ENCODE peak calls at places on chromosomes 11 and 22, in ten cellular contexts. One of them, this sample, is unnamed.

GRCh38 chr11:70142171-70142875 is 60.8 kb upstream of the FADD start:
- DNase-seq in HT1080: peak; percentile 34
- DNase-seq in stimulated activated CD8-positive, alpha-beta memory T cell treated with anti-CD3 and anti-CD28 coated beads, Interleukin-4, amount 100 ng/mL, for 1 hour: no peak
- DNase-seq in fibroblast of villous mesenchyme: no peak
- DNase-seq in effector CD4-positive, alpha-beta T cell: no peak
- DNase-seq in NCI-H774: no peak
- DNase-seq in central memory CD4-positive, alpha-beta T cell: no peak
- DNase-seq in stimulated activated CD4-positive, alpha-beta T cell treated with anti-CD3 and anti-CD28 coated beads, Interleukin-15, amount 100 ng/mL, for 1 hour: no peak
- DNase-seq in activated naive CD4-positive, alpha-beta T cell: no peak
- DNase-seq in NCI-H1436: peak; percentile 36
- DNase-seq in this sample: no peak

GRCh38 chr11:77580712-77581337 is 8.9 kb upstream of the AQP11 start:
- DNase-seq in stimulated activated CD8-positive, alpha-beta memory T cell treated with anti-CD3 and anti-CD28 coated beads, Interleukin-4, amount 100 ng/mL, for 1 hour: no peak
- DNase-seq in NCI-H1436: peak; percentile 7
- DNase-seq in stimulated activated CD4-positive, alpha-beta T cell treated with anti-CD3 and anti-CD28 coated beads, Interleukin-15, amount 100 ng/mL, for 1 hour: no peak
- DNase-seq in central memory CD4-positive, alpha-beta T cell: no peak
- DNase-seq in activated naive CD4-positive, alpha-beta T cell: no peak
- DNase-seq in fibroblast of villous mesenchyme: peak; percentile 23
- DNase-seq in HT1080: no peak
- DNase-seq in effector CD4-positive, alpha-beta T cell: no peak
- DNase-seq in NCI-H774: no peak
- DNase-seq in this sample: no peak

GRCh38 chr11:71472941-71473792 is 20.2 kb downstream of the NADSYN1 start:
- DNase-seq in activated naive CD4-positive, alpha-beta T cell: no peak
- DNase-seq in stimulated activated CD4-positive, alpha-beta T cell treated with anti-CD3 and anti-CD28 coated beads, Interleukin-15, amount 100 ng/mL, for 1 hour: no peak
- DNase-seq in NCI-H774: no peak
- DNase-seq in NCI-H1436: no peak
- DNase-seq in effector CD4-positive, alpha-beta T cell: no peak
- DNase-seq in central memory CD4-positive, alpha-beta T cell: no peak
- DNase-seq in HT1080: no peak
- DNase-seq in fibroblast of villous mesenchyme: no peak
- DNase-seq in stimulated activated CD8-positive, alpha-beta memory T cell treated with anti-CD3 and anti-CD28 coated beads, Interleukin-4, amount 100 ng/mL, for 1 hour: no peak
- DNase-seq in this sample: no peak

GRCh38 chr11:2128512-2129322 is 10.5 kb downstream of the IGF2 start:
- DNase-seq in stimulated activated CD4-positive, alpha-beta T cell treated with anti-CD3 and anti-CD28 coated beads, Interleukin-15, amount 100 ng/mL, for 1 hour: no peak
- DNase-seq in NCI-H1436: no peak
- DNase-seq in effector CD4-positive, alpha-beta T cell: no peak
- DNase-seq in stimulated activated CD8-positive, alpha-beta memory T cell treated with anti-CD3 and anti-CD28 coated beads, Interleukin-4, amount 100 ng/mL, for 1 hour: no peak
- DNase-seq in HT1080: no peak
- DNase-seq in fibroblast of villous mesenchyme: no peak
- DNase-seq in activated naive CD4-positive, alpha-beta T cell: no peak
- DNase-seq in central memory CD4-positive, alpha-beta T cell: no peak
- DNase-seq in NCI-H774: no peak
- DNase-seq in this sample: no peak

GRCh38 chr22:21660904-21661303 is 4.9 kb upstream of the PPIL2 start:
- DNase-seq in central memory CD4-positive, alpha-beta T cell: no peak
- DNase-seq in HT1080: no peak
- DNase-seq in NCI-H774: no peak
- DNase-seq in fibroblast of villous mesenchyme: no peak
- DNase-seq in activated naive CD4-positive, alpha-beta T cell: no peak
- DNase-seq in NCI-H1436: no peak
- DNase-seq in effector CD4-positive, alpha-beta T cell: no peak
- DNase-seq in stimulated activated CD4-positive, alpha-beta T cell treated with anti-CD3 and anti-CD28 coated beads, Interleukin-15, amount 100 ng/mL, for 1 hour: no peak
- DNase-seq in stimulated activated CD8-positive, alpha-beta memory T cell treated with anti-CD3 and anti-CD28 coated beads, Interleukin-4, amount 100 ng/mL, for 1 hour: no peak
- DNase-seq in this sample: no peak

GRCh38 chr11:35099278-35100018 is 39.5 kb upstream of the CD44 start:
- DNase-seq in stimulated activated CD8-positive, alpha-beta memory T cell treated with anti-CD3 and anti-CD28 coated beads, Interleukin-4, amount 100 ng/mL, for 1 hour: no peak
- DNase-seq in effector CD4-positive, alpha-beta T cell: no peak
- DNase-seq in central memory CD4-positive, alpha-beta T cell: no peak
- DNase-seq in stimulated activated CD4-positive, alpha-beta T cell treated with anti-CD3 and anti-CD28 coated beads, Interleukin-15, amount 100 ng/mL, for 1 hour: no peak
- DNase-seq in fibroblast of villous mesenchyme: peak; percentile 87
- DNase-seq in activated naive CD4-positive, alpha-beta T cell: no peak
- DNase-seq in NCI-H774: no peak
- DNase-seq in HT1080: no peak
- DNase-seq in NCI-H1436: no peak
- DNase-seq in this sample: no peak

GRCh38 chr11:119322360-119322739 is 5.4 kb upstream of the MCAM start:
- DNase-seq in central memory CD4-positive, alpha-beta T cell: no peak
- DNase-seq in stimulated activated CD4-positive, alpha-beta T cell treated with anti-CD3 and anti-CD28 coated beads, Interleukin-15, amount 100 ng/mL, for 1 hour: no peak
- DNase-seq in fibroblast of villous mesenchyme: peak; percentile 34
- DNase-seq in stimulated activated CD8-positive, alpha-beta memory T cell treated with anti-CD3 and anti-CD28 coated beads, Interleukin-4, amount 100 ng/mL, for 1 hour: no peak
- DNase-seq in NCI-H1436: no peak
- DNase-seq in activated naive CD4-positive, alpha-beta T cell: no peak
- DNase-seq in effector CD4-positive, alpha-beta T cell: no peak
- DNase-seq in NCI-H774: no peak
- DNase-seq in HT1080: no peak
- DNase-seq in this sample: no peak

GRCh38 chr11:17506314-17506713 is 29.7 kb upstream of the ABCC8 start:
- DNase-seq in stimulated activated CD8-positive, alpha-beta memory T cell treated with anti-CD3 and anti-CD28 coated beads, Interleukin-4, amount 100 ng/mL, for 1 hour: no peak
- DNase-seq in central memory CD4-positive, alpha-beta T cell: no peak
- DNase-seq in stimulated activated CD4-positive, alpha-beta T cell treated with anti-CD3 and anti-CD28 coated beads, Interleukin-15, amount 100 ng/mL, for 1 hour: no peak
- DNase-seq in HT1080: no peak
- DNase-seq in effector CD4-positive, alpha-beta T cell: no peak
- DNase-seq in NCI-H1436: no peak
- DNase-seq in NCI-H774: no peak
- DNase-seq in fibroblast of villous mesenchyme: no peak
- DNase-seq in activated naive CD4-positive, alpha-beta T cell: no peak
- DNase-seq in this sample: no peak

GRCh38 chr22:23542933-23543332 is 37.2 kb downstream of the IGLL1 start:
- DNase-seq in central memory CD4-positive, alpha-beta T cell: no peak
- DNase-seq in activated naive CD4-positive, alpha-beta T cell: no peak
- DNase-seq in fibroblast of villous mesenchyme: peak; percentile 48
- DNase-seq in stimulated activated CD8-positive, alpha-beta memory T cell treated with anti-CD3 and anti-CD28 coated beads, Interleukin-4, amount 100 ng/mL, for 1 hour: no peak
- DNase-seq in HT1080: no peak
- DNase-seq in NCI-H1436: no peak
- DNase-seq in NCI-H774: no peak
- DNase-seq in stimulated activated CD4-positive, alpha-beta T cell treated with anti-CD3 and anti-CD28 coated beads, Interleukin-15, amount 100 ng/mL, for 1 hour: no peak
- DNase-seq in effector CD4-positive, alpha-beta T cell: no peak
- DNase-seq in this sample: no peak

GRCh38 chr11:57779275-57779674 is 17.7 kb downstream of the CTNND1 start:
- DNase-seq in central memory CD4-positive, alpha-beta T cell: no peak
- DNase-seq in NCI-H774: no peak
- DNase-seq in effector CD4-positive, alpha-beta T cell: no peak
- DNase-seq in fibroblast of villous mesenchyme: peak; percentile 59
- DNase-seq in NCI-H1436: no peak
- DNase-seq in activated naive CD4-positive, alpha-beta T cell: no peak
- DNase-seq in HT1080: peak; percentile 50
- DNase-seq in stimulated activated CD8-positive, alpha-beta memory T cell treated with anti-CD3 and anti-CD28 coated beads, Interleukin-4, amount 100 ng/mL, for 1 hour: no peak
- DNase-seq in stimulated activated CD4-positive, alpha-beta T cell treated with anti-CD3 and anti-CD28 coated beads, Interleukin-15, amount 100 ng/mL, for 1 hour: no peak
- DNase-seq in this sample: no peak

GRCh38 chr22:38868886-38869381 is 3.1 kb downstream of the CBX6 start:
- DNase-seq in activated naive CD4-positive, alpha-beta T cell: peak; percentile 79
- DNase-seq in HT1080: peak; percentile 54
- DNase-seq in stimulated activated CD8-positive, alpha-beta memory T cell treated with anti-CD3 and anti-CD28 coated beads, Interleukin-4, amount 100 ng/mL, for 1 hour: peak; percentile 70
- DNase-seq in effector CD4-positive, alpha-beta T cell: peak; percentile 85
- DNase-seq in central memory CD4-positive, alpha-beta T cell: peak; percentile 73
- DNase-seq in stimulated activated CD4-positive, alpha-beta T cell treated with anti-CD3 and anti-CD28 coated beads, Interleukin-15, amount 100 ng/mL, for 1 hour: peak; percentile 67
- DNase-seq in NCI-H774: peak; percentile 32
- DNase-seq in NCI-H1436: peak; percentile 72
- DNase-seq in fibroblast of villous mesenchyme: peak; percentile 63
- DNase-seq in this sample: peak; percentile 76

GRCh38 chr22:50606126-50606525 is 5.5 kb downstream of the MAPK8IP2 start:
- DNase-seq in NCI-H1436: no peak
- DNase-seq in stimulated activated CD8-positive, alpha-beta memory T cell treated with anti-CD3 and anti-CD28 coated beads, Interleukin-4, amount 100 ng/mL, for 1 hour: no peak
- DNase-seq in fibroblast of villous mesenchyme: no peak
- DNase-seq in stimulated activated CD4-positive, alpha-beta T cell treated with anti-CD3 and anti-CD28 coated beads, Interleukin-15, amount 100 ng/mL, for 1 hour: no peak
- DNase-seq in central memory CD4-positive, alpha-beta T cell: no peak
- DNase-seq in effector CD4-positive, alpha-beta T cell: no peak
- DNase-seq in HT1080: no peak
- DNase-seq in activated naive CD4-positive, alpha-beta T cell: no peak
- DNase-seq in NCI-H774: no peak
- DNase-seq in this sample: no peak

GRCh38 chr11:62547691-62548281 is 1.2 kb upstream of the AHNAK start:
- DNase-seq in fibroblast of villous mesenchyme: no peak
- DNase-seq in stimulated activated CD8-positive, alpha-beta memory T cell treated with anti-CD3 and anti-CD28 coated beads, Interleukin-4, amount 100 ng/mL, for 1 hour: no peak
- DNase-seq in effector CD4-positive, alpha-beta T cell: no peak
- DNase-seq in HT1080: peak; percentile 64
- DNase-seq in NCI-H1436: no peak
- DNase-seq in NCI-H774: no peak
- DNase-seq in central memory CD4-positive, alpha-beta T cell: no peak
- DNase-seq in activated naive CD4-positive, alpha-beta T cell: no peak
- DNase-seq in stimulated activated CD4-positive, alpha-beta T cell treated with anti-CD3 and anti-CD28 coated beads, Interleukin-15, amount 100 ng/mL, for 1 hour: no peak
- DNase-seq in this sample: no peak

GRCh38 chr22:19891350-19892248 is 36.9 kb upstream of the GNB1L start:
- DNase-seq in NCI-H774: peak; percentile 46
- DNase-seq in activated naive CD4-positive, alpha-beta T cell: peak; percentile 74
- DNase-seq in fibroblast of villous mesenchyme: peak; percentile 90
- DNase-seq in stimulated activated CD8-positive, alpha-beta memory T cell treated with anti-CD3 and anti-CD28 coated beads, Interleukin-4, amount 100 ng/mL, for 1 hour: peak; percentile 36
- DNase-seq in stimulated activated CD4-positive, alpha-beta T cell treated with anti-CD3 and anti-CD28 coated beads, Interleukin-15, amount 100 ng/mL, for 1 hour: peak; percentile 54
- DNase-seq in central memory CD4-positive, alpha-beta T cell: peak; percentile 85
- DNase-seq in HT1080: peak; percentile 89
- DNase-seq in NCI-H1436: peak; percentile 58
- DNase-seq in effector CD4-positive, alpha-beta T cell: peak; percentile 80
- DNase-seq in this sample: peak; percentile 90

GRCh38 chr22:46731246-46732040 is 6.6 kb downstream of the CERK start:
- DNase-seq in NCI-H1436: no peak
- DNase-seq in effector CD4-positive, alpha-beta T cell: no peak
- DNase-seq in stimulated activated CD8-positive, alpha-beta memory T cell treated with anti-CD3 and anti-CD28 coated beads, Interleukin-4, amount 100 ng/mL, for 1 hour: no peak
- DNase-seq in NCI-H774: no peak
- DNase-seq in central memory CD4-positive, alpha-beta T cell: no peak
- DNase-seq in stimulated activated CD4-positive, alpha-beta T cell treated with anti-CD3 and anti-CD28 coated beads, Interleukin-15, amount 100 ng/mL, for 1 hour: no peak
- DNase-seq in HT1080: no peak
- DNase-seq in activated naive CD4-positive, alpha-beta T cell: no peak
- DNase-seq in fibroblast of villous mesenchyme: peak; percentile 48
- DNase-seq in this sample: no peak

GRCh38 chr22:47409501-47410275 is 647.2 kb downstream of the TBC1D22A start:
- DNase-seq in stimulated activated CD8-positive, alpha-beta memory T cell treated with anti-CD3 and anti-CD28 coated beads, Interleukin-4, amount 100 ng/mL, for 1 hour: no peak
- DNase-seq in central memory CD4-positive, alpha-beta T cell: no peak
- DNase-seq in NCI-H774: no peak
- DNase-seq in stimulated activated CD4-positive, alpha-beta T cell treated with anti-CD3 and anti-CD28 coated beads, Interleukin-15, amount 100 ng/mL, for 1 hour: no peak
- DNase-seq in HT1080: no peak
- DNase-seq in activated naive CD4-positive, alpha-beta T cell: no peak
- DNase-seq in effector CD4-positive, alpha-beta T cell: no peak
- DNase-seq in fibroblast of villous mesenchyme: no peak
- DNase-seq in NCI-H1436: no peak
- DNase-seq in this sample: no peak

GRCh38 chr11:56412396-56412795 is at the start of gene OR5AL1:
- DNase-seq in stimulated activated CD8-positive, alpha-beta memory T cell treated with anti-CD3 and anti-CD28 coated beads, Interleukin-4, amount 100 ng/mL, for 1 hour: no peak
- DNase-seq in stimulated activated CD4-positive, alpha-beta T cell treated with anti-CD3 and anti-CD28 coated beads, Interleukin-15, amount 100 ng/mL, for 1 hour: no peak
- DNase-seq in HT1080: no peak
- DNase-seq in central memory CD4-positive, alpha-beta T cell: no peak
- DNase-seq in activated naive CD4-positive, alpha-beta T cell: no peak
- DNase-seq in NCI-H1436: no peak
- DNase-seq in NCI-H774: no peak
- DNase-seq in fibroblast of villous mesenchyme: no peak
- DNase-seq in effector CD4-positive, alpha-beta T cell: no peak
- DNase-seq in this sample: no peak

GRCh38 chr22:44689915-44690524 is 12.0 kb upstream of the PRR5 start:
- DNase-seq in stimulated activated CD4-positive, alpha-beta T cell treated with anti-CD3 and anti-CD28 coated beads, Interleukin-15, amount 100 ng/mL, for 1 hour: no peak
- DNase-seq in NCI-H774: no peak
- DNase-seq in activated naive CD4-positive, alpha-beta T cell: no peak
- DNase-seq in NCI-H1436: no peak
- DNase-seq in effector CD4-positive, alpha-beta T cell: no peak
- DNase-seq in fibroblast of villous mesenchyme: no peak
- DNase-seq in HT1080: no peak
- DNase-seq in central memory CD4-positive, alpha-beta T cell: no peak
- DNase-seq in stimulated activated CD8-positive, alpha-beta memory T cell treated with anti-CD3 and anti-CD28 coated beads, Interleukin-4, amount 100 ng/mL, for 1 hour: no peak
- DNase-seq in this sample: no peak

GRCh38 chr11:13462311-13462927 is 603 bp downstream of the BTBD10 start:
- DNase-seq in fibroblast of villous mesenchyme: peak; percentile 38
- DNase-seq in central memory CD4-positive, alpha-beta T cell: peak; percentile 36
- DNase-seq in effector CD4-positive, alpha-beta T cell: peak; percentile 54
- DNase-seq in NCI-H774: no peak
- DNase-seq in NCI-H1436: peak; percentile 23
- DNase-seq in activated naive CD4-positive, alpha-beta T cell: peak; percentile 44
- DNase-seq in stimulated activated CD8-positive, alpha-beta memory T cell treated with anti-CD3 and anti-CD28 coated beads, Interleukin-4, amount 100 ng/mL, for 1 hour: peak; percentile 14
- DNase-seq in stimulated activated CD4-positive, alpha-beta T cell treated with anti-CD3 and anti-CD28 coated beads, Interleukin-15, amount 100 ng/mL, for 1 hour: peak; percentile 11
- DNase-seq in HT1080: peak; percentile 81
- DNase-seq in this sample: no peak

GRCh38 chr22:49918911-49919881 is 762 bp downstream of the CRELD2 start:
- DNase-seq in stimulated activated CD8-positive, alpha-beta memory T cell treated with anti-CD3 and anti-CD28 coated beads, Interleukin-4, amount 100 ng/mL, for 1 hour: no peak
- DNase-seq in activated naive CD4-positive, alpha-beta T cell: no peak
- DNase-seq in stimulated activated CD4-positive, alpha-beta T cell treated with anti-CD3 and anti-CD28 coated beads, Interleukin-15, amount 100 ng/mL, for 1 hour: no peak
- DNase-seq in effector CD4-positive, alpha-beta T cell: no peak
- DNase-seq in HT1080: no peak
- DNase-seq in fibroblast of villous mesenchyme: no peak
- DNase-seq in NCI-H1436: no peak
- DNase-seq in central memory CD4-positive, alpha-beta T cell: no peak
- DNase-seq in NCI-H774: no peak
- DNase-seq in this sample: no peak

GRCh38 chr11:5596611-5597201 is at the start of gene TRIM6:
- DNase-seq in NCI-H774: no peak
- DNase-seq in fibroblast of villous mesenchyme: peak; percentile 75
- DNase-seq in stimulated activated CD4-positive, alpha-beta T cell treated with anti-CD3 and anti-CD28 coated beads, Interleukin-15, amount 100 ng/mL, for 1 hour: no peak
- DNase-seq in stimulated activated CD8-positive, alpha-beta memory T cell treated with anti-CD3 and anti-CD28 coated beads, Interleukin-4, amount 100 ng/mL, for 1 hour: no peak
- DNase-seq in activated naive CD4-positive, alpha-beta T cell: no peak
- DNase-seq in effector CD4-positive, alpha-beta T cell: no peak
- DNase-seq in HT1080: peak; percentile 44
- DNase-seq in NCI-H1436: no peak
- DNase-seq in central memory CD4-positive, alpha-beta T cell: no peak
- DNase-seq in this sample: peak; percentile 21

GRCh38 chr11:126433244-126433846 is 77.9 kb downstream of the ST3GAL4 start:
- DNase-seq in stimulated activated CD4-positive, alpha-beta T cell treated with anti-CD3 and anti-CD28 coated beads, Interleukin-15, amount 100 ng/mL, for 1 hour: no peak
- DNase-seq in stimulated activated CD8-positive, alpha-beta memory T cell treated with anti-CD3 and anti-CD28 coated beads, Interleukin-4, amount 100 ng/mL, for 1 hour: no peak
- DNase-seq in fibroblast of villous mesenchyme: no peak
- DNase-seq in HT1080: no peak
- DNase-seq in effector CD4-positive, alpha-beta T cell: no peak
- DNase-seq in NCI-H774: no peak
- DNase-seq in NCI-H1436: no peak
- DNase-seq in central memory CD4-positive, alpha-beta T cell: no peak
- DNase-seq in activated naive CD4-positive, alpha-beta T cell: no peak
- DNase-seq in this sample: no peak

GRCh38 chr11:71120346-71120963 is 131.9 kb downstream of the SHANK2 start:
- DNase-seq in activated naive CD4-positive, alpha-beta T cell: no peak
- DNase-seq in stimulated activated CD4-positive, alpha-beta T cell treated with anti-CD3 and anti-CD28 coated beads, Interleukin-15, amount 100 ng/mL, for 1 hour: no peak
- DNase-seq in fibroblast of villous mesenchyme: peak; percentile 20
- DNase-seq in effector CD4-positive, alpha-beta T cell: no peak
- DNase-seq in central memory CD4-positive, alpha-beta T cell: no peak
- DNase-seq in NCI-H774: peak; percentile 11
- DNase-seq in stimulated activated CD8-positive, alpha-beta memory T cell treated with anti-CD3 and anti-CD28 coated beads, Interleukin-4, amount 100 ng/mL, for 1 hour: no peak
- DNase-seq in NCI-H1436: peak; percentile 52
- DNase-seq in HT1080: peak; percentile 8
- DNase-seq in this sample: no peak

GRCh38 chr11:117822031-117822521 is 2.5 kb downstream of the FXYD2 start:
- DNase-seq in activated naive CD4-positive, alpha-beta T cell: peak; percentile 59
- DNase-seq in fibroblast of villous mesenchyme: no peak
- DNase-seq in HT1080: no peak
- DNase-seq in NCI-H774: peak; percentile 55
- DNase-seq in central memory CD4-positive, alpha-beta T cell: peak; percentile 30
- DNase-seq in effector CD4-positive, alpha-beta T cell: peak; percentile 42
- DNase-seq in stimulated activated CD8-positive, alpha-beta memory T cell treated with anti-CD3 and anti-CD28 coated beads, Interleukin-4, amount 100 ng/mL, for 1 hour: no peak
- DNase-seq in stimulated activated CD4-positive, alpha-beta T cell treated with anti-CD3 and anti-CD28 coated beads, Interleukin-15, amount 100 ng/mL, for 1 hour: no peak
- DNase-seq in NCI-H1436: peak; percentile 48
- DNase-seq in this sample: no peak

GRCh38 chr11:17588166-17588565 is 41.1 kb downstream of the OTOG start:
- DNase-seq in stimulated activated CD8-positive, alpha-beta memory T cell treated with anti-CD3 and anti-CD28 coated beads, Interleukin-4, amount 100 ng/mL, for 1 hour: no peak
- DNase-seq in activated naive CD4-positive, alpha-beta T cell: no peak
- DNase-seq in NCI-H1436: no peak
- DNase-seq in fibroblast of villous mesenchyme: no peak
- DNase-seq in HT1080: no peak
- DNase-seq in NCI-H774: no peak
- DNase-seq in central memory CD4-positive, alpha-beta T cell: no peak
- DNase-seq in effector CD4-positive, alpha-beta T cell: no peak
- DNase-seq in stimulated activated CD4-positive, alpha-beta T cell treated with anti-CD3 and anti-CD28 coated beads, Interleukin-15, amount 100 ng/mL, for 1 hour: no peak
- DNase-seq in this sample: no peak

GRCh38 chr11:34315006-34315793 is 42.6 kb downstream of the ABTB2 start:
- DNase-seq in central memory CD4-positive, alpha-beta T cell: no peak
- DNase-seq in effector CD4-positive, alpha-beta T cell: no peak
- DNase-seq in stimulated activated CD8-positive, alpha-beta memory T cell treated with anti-CD3 and anti-CD28 coated beads, Interleukin-4, amount 100 ng/mL, for 1 hour: no peak
- DNase-seq in activated naive CD4-positive, alpha-beta T cell: no peak
- DNase-seq in HT1080: no peak
- DNase-seq in fibroblast of villous mesenchyme: no peak
- DNase-seq in stimulated activated CD4-positive, alpha-beta T cell treated with anti-CD3 and anti-CD28 coated beads, Interleukin-15, amount 100 ng/mL, for 1 hour: no peak
- DNase-seq in NCI-H774: no peak
- DNase-seq in NCI-H1436: no peak
- DNase-seq in this sample: no peak

GRCh38 chr11:110337570-110338193 is 41.3 kb upstream of the RDX start:
- DNase-seq in central memory CD4-positive, alpha-beta T cell: no peak
- DNase-seq in stimulated activated CD8-positive, alpha-beta memory T cell treated with anti-CD3 and anti-CD28 coated beads, Interleukin-4, amount 100 ng/mL, for 1 hour: no peak
- DNase-seq in NCI-H1436: no peak
- DNase-seq in NCI-H774: no peak
- DNase-seq in effector CD4-positive, alpha-beta T cell: no peak
- DNase-seq in fibroblast of villous mesenchyme: peak; percentile 30
- DNase-seq in stimulated activated CD4-positive, alpha-beta T cell treated with anti-CD3 and anti-CD28 coated beads, Interleukin-15, amount 100 ng/mL, for 1 hour: no peak
- DNase-seq in HT1080: peak; percentile 81
- DNase-seq in activated naive CD4-positive, alpha-beta T cell: no peak
- DNase-seq in this sample: no peak

GRCh38 chr22:44574057-44574456 is 76.0 kb upstream of the RTL6 start:
- DNase-seq in NCI-H774: no peak
- DNase-seq in fibroblast of villous mesenchyme: peak; percentile 18
- DNase-seq in stimulated activated CD4-positive, alpha-beta T cell treated with anti-CD3 and anti-CD28 coated beads, Interleukin-15, amount 100 ng/mL, for 1 hour: no peak
- DNase-seq in central memory CD4-positive, alpha-beta T cell: no peak
- DNase-seq in stimulated activated CD8-positive, alpha-beta memory T cell treated with anti-CD3 and anti-CD28 coated beads, Interleukin-4, amount 100 ng/mL, for 1 hour: no peak
- DNase-seq in NCI-H1436: no peak
- DNase-seq in HT1080: peak; percentile 81
- DNase-seq in effector CD4-positive, alpha-beta T cell: no peak
- DNase-seq in activated naive CD4-positive, alpha-beta T cell: no peak
- DNase-seq in this sample: no peak

This sample was measured in GM12891.